ENCODE peak calls at places on chromosomes 7 and 10, in seven cellular contexts. One of them, this sample, is unnamed.

GRCh38 chr10:68826764-68827591 is at the start of gene STOX1:
- DNase-seq in spleen: peak; percentile 84
- DNase-seq in prostate gland: peak; percentile 42
- DNase-seq in testis: peak; percentile 69
- DNase-seq in A549: peak; percentile 56
- DNase-seq in stomach: peak; percentile 65
- DNase-seq in H54: peak; percentile 77
- DNase-seq in this sample: peak; percentile 63

GRCh38 chr10:109327266-109327665 is 596.0 kb downstream of the XPNPEP1 start:
- DNase-seq in spleen: no peak
- DNase-seq in prostate gland: no peak
- DNase-seq in testis: no peak
- DNase-seq in A549: no peak
- DNase-seq in stomach: no peak
- DNase-seq in H54: no peak
- DNase-seq in this sample: no peak

GRCh38 chr7:47953822-47954221 is 5.6 kb upstream of the PKD1L1 start:
- DNase-seq in spleen: no peak
- DNase-seq in prostate gland: no peak
- DNase-seq in testis: no peak
- DNase-seq in A549: no peak
- DNase-seq in stomach: no peak
- DNase-seq in H54: no peak
- DNase-seq in this sample: no peak

GRCh38 chr10:117503886-117504205 is 38.7 kb upstream of the EMX2 start:
- DNase-seq in spleen: no peak
- DNase-seq in prostate gland: no peak
- DNase-seq in testis: no peak
- DNase-seq in A549: no peak
- DNase-seq in stomach: no peak
- DNase-seq in H54: no peak
- DNase-seq in this sample: no peak

GRCh38 chr10:6737080-6737641 is 157.1 kb upstream of the PRKCQ start:
- DNase-seq in spleen: no peak
- DNase-seq in prostate gland: peak; percentile 21
- DNase-seq in testis: no peak
- DNase-seq in A549: peak; percentile 86
- DNase-seq in stomach: no peak
- DNase-seq in H54: peak; percentile 53
- DNase-seq in this sample: no peak

GRCh38 chr10:115975506-115975905 is 297.5 kb downstream of the GFRA1 start:
- DNase-seq in spleen: no peak
- DNase-seq in prostate gland: no peak
- DNase-seq in testis: no peak
- DNase-seq in A549: no peak
- DNase-seq in stomach: no peak
- DNase-seq in H54: no peak
- DNase-seq in this sample: no peak

GRCh38 chr10:120949511-120950102 is 98.4 kb downstream of the WDR11 start:
- DNase-seq in spleen: no peak
- DNase-seq in prostate gland: no peak
- DNase-seq in testis: no peak
- DNase-seq in A549: no peak
- DNase-seq in stomach: no peak
- DNase-seq in H54: no peak
- DNase-seq in this sample: no peak

GRCh38 chr7:102260856-102261255 is 25.8 kb upstream of the SH2B2 start:
- DNase-seq in spleen: no peak
- DNase-seq in prostate gland: no peak
- DNase-seq in testis: peak; percentile 49
- DNase-seq in A549: no peak
- DNase-seq in stomach: no peak
- DNase-seq in H54: no peak
- DNase-seq in this sample: no peak

GRCh38 chr10:24556746-24557742 is 166.6 kb downstream of the ARHGAP21 start:
- DNase-seq in spleen: no peak
- DNase-seq in prostate gland: peak; percentile 40
- DNase-seq in testis: peak; percentile 42
- DNase-seq in A549: peak; percentile 44
- DNase-seq in stomach: no peak
- DNase-seq in H54: peak; percentile 28
- DNase-seq in this sample: peak; percentile 53

GRCh38 chr7:103343758-103344452 is 662 bp downstream of the DNAJC2 start:
- DNase-seq in spleen: peak; percentile 79
- DNase-seq in prostate gland: no peak
- DNase-seq in testis: peak; percentile 34
- DNase-seq in A549: peak; percentile 23
- DNase-seq in stomach: no peak
- DNase-seq in H54: peak; percentile 15
- DNase-seq in this sample: peak; percentile 37

GRCh38 chr7:71206183-71206582 is 74.2 kb downstream of the GALNT17 start:
- DNase-seq in spleen: no peak
- DNase-seq in prostate gland: no peak
- DNase-seq in testis: no peak
- DNase-seq in A549: no peak
- DNase-seq in stomach: no peak
- DNase-seq in H54: no peak
- DNase-seq in this sample: no peak

GRCh38 chr10:23171232-23171876 is 20.8 kb upstream of the PTF1A start:
- DNase-seq in spleen: no peak
- DNase-seq in prostate gland: no peak
- DNase-seq in testis: peak; percentile 47
- DNase-seq in A549: peak; percentile 14
- DNase-seq in stomach: no peak
- DNase-seq in H54: no peak
- DNase-seq in this sample: peak; percentile 74

GRCh38 chr7:7970620-7971307 is 2.2 kb downstream of the GLCCI1 start:
- DNase-seq in spleen: no peak
- DNase-seq in prostate gland: no peak
- DNase-seq in testis: no peak
- DNase-seq in A549: no peak
- DNase-seq in stomach: no peak
- DNase-seq in H54: peak; percentile 52
- DNase-seq in this sample: no peak

GRCh38 chr7:36151921-36152755 is 916 bp upstream of the EEPD1 start:
- DNase-seq in spleen: no peak
- DNase-seq in prostate gland: no peak
- DNase-seq in testis: no peak
- DNase-seq in A549: no peak
- DNase-seq in stomach: no peak
- DNase-seq in H54: no peak
- DNase-seq in this sample: no peak
- TF ChIP-seq POLR2A in spleen: no peak
- TF ChIP-seq POLR2A in prostate gland: no peak
- TF ChIP-seq POLR2A in testis: no peak
- TF ChIP-seq POLR2A in A549: peak; percentile 56
- TF ChIP-seq POLR2A in stomach: no peak
- TF ChIP-seq POLR2A in H54: peak; percentile 63
- TF ChIP-seq POLR2A in this sample: peak; percentile 46

GRCh38 chr10:77520290-77520689 is 117.3 kb downstream of the KCNMA1 start:
- DNase-seq in spleen: no peak
- DNase-seq in prostate gland: no peak
- DNase-seq in testis: no peak
- DNase-seq in A549: no peak
- DNase-seq in stomach: no peak
- DNase-seq in H54: no peak
- DNase-seq in this sample: no peak

GRCh38 chr10:77518910-77519274 is 118.7 kb downstream of the KCNMA1 start:
- DNase-seq in spleen: no peak
- DNase-seq in prostate gland: no peak
- DNase-seq in testis: no peak
- DNase-seq in A549: no peak
- DNase-seq in stomach: no peak
- DNase-seq in H54: no peak
- DNase-seq in this sample: no peak

GRCh38 chr10:77518258-77518909 is 119.2 kb downstream of the KCNMA1 start:
- DNase-seq in spleen: no peak
- DNase-seq in prostate gland: no peak
- DNase-seq in testis: no peak
- DNase-seq in A549: no peak
- DNase-seq in stomach: no peak
- DNase-seq in H54: no peak
- DNase-seq in this sample: no peak

GRCh38 chr10:77522268-77522809 is 115.3 kb downstream of the KCNMA1 start:
- DNase-seq in spleen: no peak
- DNase-seq in prostate gland: no peak
- DNase-seq in testis: no peak
- DNase-seq in A549: no peak
- DNase-seq in stomach: no peak
- DNase-seq in H54: no peak
- DNase-seq in this sample: no peak

GRCh38 chr10:77520995-77521394 is 116.6 kb downstream of the KCNMA1 start:
- DNase-seq in spleen: no peak
- DNase-seq in prostate gland: no peak
- DNase-seq in testis: no peak
- DNase-seq in A549: no peak
- DNase-seq in stomach: no peak
- DNase-seq in H54: no peak
- DNase-seq in this sample: no peak
- TF ChIP-seq POLR2A in spleen: no peak
- TF ChIP-seq POLR2A in prostate gland: no peak
- TF ChIP-seq POLR2A in testis: no peak
- TF ChIP-seq POLR2A in A549: no peak
- TF ChIP-seq POLR2A in stomach: no peak
- TF ChIP-seq POLR2A in H54: no peak
- TF ChIP-seq POLR2A in this sample: no peak

DNA sequence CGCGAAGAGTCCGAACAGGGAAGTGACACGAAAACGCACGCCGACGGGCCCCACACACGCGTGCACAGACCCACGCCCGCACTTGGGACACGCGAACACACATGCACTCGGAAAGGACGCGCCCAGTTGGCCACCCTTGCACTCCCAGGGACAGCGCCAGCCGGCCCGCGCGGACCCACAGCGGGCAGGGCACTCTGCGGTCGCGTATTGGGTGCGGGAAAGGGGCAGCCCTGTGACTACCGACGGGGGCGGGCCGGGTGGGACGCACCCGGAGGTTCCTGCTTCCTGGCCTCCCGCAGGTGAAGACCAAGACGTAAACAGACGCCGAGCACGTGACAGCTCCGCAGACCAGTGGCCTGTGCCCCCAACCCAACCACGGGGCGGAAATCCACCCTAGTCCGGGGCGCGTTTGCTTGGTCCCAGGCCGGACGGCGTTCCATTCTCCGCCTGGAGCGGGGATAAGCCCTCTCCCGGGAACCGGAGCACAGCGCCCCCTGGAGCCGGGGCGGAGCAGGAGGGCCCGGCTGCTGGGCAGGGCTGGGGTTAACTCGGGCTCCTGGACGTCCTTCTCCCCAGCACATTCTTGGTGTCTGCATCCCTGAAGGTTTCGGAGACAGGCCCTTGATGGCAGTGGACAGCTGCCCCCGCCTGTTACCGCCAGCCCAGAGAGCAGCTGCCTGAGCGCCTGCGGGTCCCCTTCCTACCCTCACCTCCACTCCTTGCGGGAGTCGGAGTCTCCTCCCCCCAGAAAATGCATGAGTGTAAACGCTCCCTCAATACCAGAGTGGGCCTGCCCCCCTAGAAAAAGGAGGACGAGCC is 2.0 kb upstream of the LZTS2 start:
- DNase-seq in spleen: peak; percentile 95
- DNase-seq in prostate gland: peak; percentile 71
- DNase-seq in testis: peak; percentile 76
- DNase-seq in A549: peak; percentile 94
- DNase-seq in stomach: peak; percentile 84
- DNase-seq in H54: peak; percentile 96
- DNase-seq in this sample: peak; percentile 84
- TF ChIP-seq POLR2A in spleen: no peak
- TF ChIP-seq POLR2A in prostate gland: peak; percentile 38
- TF ChIP-seq POLR2A in testis: no peak
- TF ChIP-seq POLR2A in A549: peak; percentile 29
- TF ChIP-seq POLR2A in stomach: no peak
- TF ChIP-seq POLR2A in H54: peak; percentile 4
- TF ChIP-seq POLR2A in this sample: peak; percentile 36

GRCh38 chr10:15315286-15315685 is 55.8 kb downstream of the FAM171A1 start:
- DNase-seq in spleen: no peak
- DNase-seq in prostate gland: no peak
- DNase-seq in testis: no peak
- DNase-seq in A549: no peak
- DNase-seq in stomach: no peak
- DNase-seq in H54: no peak
- DNase-seq in this sample: no peak

GRCh38 chr10:15311885-15312280 is 59.2 kb downstream of the FAM171A1 start:
- DNase-seq in spleen: no peak
- DNase-seq in prostate gland: no peak
- DNase-seq in testis: no peak
- DNase-seq in A549: no peak
- DNase-seq in stomach: no peak
- DNase-seq in H54: no peak
- DNase-seq in this sample: no peak

GRCh38 chr10:15314482-15315070 is 56.5 kb downstream of the FAM171A1 start:
- DNase-seq in spleen: no peak
- DNase-seq in prostate gland: peak; percentile 55
- DNase-seq in testis: no peak
- DNase-seq in A549: no peak
- DNase-seq in stomach: no peak
- DNase-seq in H54: no peak
- DNase-seq in this sample: no peak

GRCh38 chr10:15313034-15313433 is 58.1 kb downstream of the FAM171A1 start:
- DNase-seq in spleen: no peak
- DNase-seq in prostate gland: no peak
- DNase-seq in testis: no peak
- DNase-seq in A549: no peak
- DNase-seq in stomach: no peak
- DNase-seq in H54: no peak
- DNase-seq in this sample: no peak

DNA sequence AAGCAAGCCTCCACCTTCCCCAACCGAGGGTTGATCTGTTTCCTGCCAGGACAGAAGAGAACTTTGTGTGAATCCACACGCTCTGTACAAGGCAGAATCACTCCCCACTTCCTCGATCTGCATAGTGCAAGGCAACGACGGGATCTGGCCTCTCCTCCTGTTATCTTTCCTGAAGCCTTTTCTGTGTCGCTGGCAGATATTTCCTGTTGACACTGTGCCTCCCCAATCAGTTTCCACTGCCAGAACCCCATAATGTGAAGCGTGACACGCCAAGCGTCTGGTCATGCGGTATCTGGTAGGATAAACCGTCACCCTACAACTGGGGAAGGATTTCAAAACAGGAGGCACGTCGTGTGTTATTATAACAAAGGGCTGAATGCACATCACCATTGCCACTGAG is 57.2 kb downstream of the FAM171A1 start:
- DNase-seq in spleen: no peak
- DNase-seq in prostate gland: peak; percentile 13
- DNase-seq in testis: peak; percentile 21
- DNase-seq in A549: no peak
- DNase-seq in stomach: no peak
- DNase-seq in H54: no peak
- DNase-seq in this sample: no peak
- TF ChIP-seq POLR2A in spleen: no peak
- TF ChIP-seq POLR2A in prostate gland: no peak
- TF ChIP-seq POLR2A in testis: no peak
- TF ChIP-seq POLR2A in A549: no peak
- TF ChIP-seq POLR2A in stomach: no peak
- TF ChIP-seq POLR2A in H54: no peak
- TF ChIP-seq POLR2A in this sample: no peak

GRCh38 chr10:114822771-114823463 is 1.3 kb downstream of the FHIP2A start:
- DNase-seq in spleen: no peak
- DNase-seq in prostate gland: no peak
- DNase-seq in testis: no peak
- DNase-seq in A549: no peak
- DNase-seq in stomach: no peak
- DNase-seq in H54: no peak
- DNase-seq in this sample: no peak
- TF ChIP-seq POLR2A in spleen: no peak
- TF ChIP-seq POLR2A in prostate gland: no peak
- TF ChIP-seq POLR2A in testis: no peak
- TF ChIP-seq POLR2A in A549: no peak
- TF ChIP-seq POLR2A in stomach: no peak
- TF ChIP-seq POLR2A in H54: no peak
- TF ChIP-seq POLR2A in this sample: peak; percentile 67

This sample was measured in body of pancreas.